ENCODE peak calls at places on chromosomes 12 and 14, in five cellular contexts. O is lung, C is ascending aorta, M is AG09309, K is keratinocyte. R is an unnamed sample.

GRCh38 chr12:105280966-105281693 is 45.2 kb upstream of the APPL2 start:
- DNase-seq in K (no peak), M (no peak), C (no peak), O (no peak), R (no peak)

GRCh38 chr12:80684077-80684495 is 23.3 kb upstream of the MYF6 start:
- DNase-seq in C (no peak), K (no peak), M (no peak), O (no peak), R (no peak)

GRCh38 chr12:3365416-3366385 is 125.3 kb upstream of the PRMT8 start:
- DNase-seq in M (no peak), O (no peak), C (peak), K (no peak), R (no peak)

GRCh38 chr14:93858896-93859295 is 68.2 kb upstream of the FAM181A start:
- DNase-seq in C (no peak), K (no peak), M (no peak), O (no peak), R (no peak)

GRCh38 chr12:132222096-132222807 is 78.0 kb downstream of the NOC4L start:
- DNase-seq in K (no peak), O (no peak), C (no peak), M (no peak), R (peak)

GRCh38 chr12:130504836-130505175 is 167.1 kb downstream of the PIWIL1 start:
- DNase-seq in C (no peak), O (no peak), M (no peak), K (no peak), R (no peak)

GRCh38 chr12:18145924-18146323 is 55.9 kb upstream of the RERGL start:
- DNase-seq in K (no peak), M (no peak), C (no peak), O (no peak), R (no peak)

GRCh38 chr12:130557201-130557600 is 158.9 kb downstream of the RIMBP2 start:
- DNase-seq in O (no peak), K (no peak), M (no peak), C (no peak), R (no peak)

GRCh38 chr12:8554451-8555195 is 13.9 kb upstream of the CLEC4E start:
- DNase-seq in C (no peak), O (no peak), M (no peak), K (no peak), R (peak)

GRCh38 chr12:105644770-105645169 is 314.3 kb downstream of the C12orf75 start:
- DNase-seq in O (no peak), M (no peak), K (no peak), C (no peak), R (no peak)

GRCh38 chr12:42144424-42145196 is at the start of gene GXYLT1:
- DNase-seq in K (no peak), C (peak), O (peak), M (peak), R (no peak)

GRCh38 chr14:92539875-92540274 is 26.3 kb downstream of the RIN3 start:
- DNase-seq in O (no peak), K (no peak), C (no peak), M (no peak), R (no peak)

GRCh38 chr12:2631613-2632350 is 163.0 kb upstream of the FKBP4 start:
- DNase-seq in O (no peak), K (no peak), C (no peak), M (no peak), R (no peak)

GRCh38 chr12:78797201-78797931 is 67.2 kb upstream of the SYT1 start:
- DNase-seq in O (no peak), K (no peak), M (no peak), C (no peak), R (no peak)

GRCh38 chr14:69719501-69719951 is 47.4 kb upstream of the SRSF5 start:
- DNase-seq in C (peak), O (no peak), K (no peak), M (peak), R (peak)

GRCh38 chr12:128818065-128819022 is 5.4 kb downstream of the SLC15A4 start:
- DNase-seq in O (no peak), M (peak), C (peak), K (peak), R (no peak)

GRCh38 chr14:34501997-34502396 is 37.5 kb downstream of the EAPP start:
- DNase-seq in K (no peak), M (no peak), O (no peak), C (no peak), R (no peak)

GRCh38 chr12:118874698-118875548 is 106.4 kb upstream of the SRRM4 start:
- DNase-seq in O (no peak), K (no peak), C (no peak), M (no peak), R (no peak)

GRCh38 chr14:39491134-39491541 is 58.9 kb upstream of the FBXO33 start:
- DNase-seq in C (no peak), K (no peak), O (no peak), M (peak), R (peak)

GRCh38 chr12:105409286-105409685 is 78.8 kb downstream of the C12orf75 start:
- DNase-seq in K (no peak), O (no peak), M (no peak), C (no peak), R (no peak)

GRCh38 chr12:43233861-43234260 is 318.1 kb downstream of the ADAMTS20 start:
- DNase-seq in K (no peak), C (no peak), M (no peak), O (no peak), R (no peak)

GRCh38 chr12:77746108-77746507 is 84.6 kb upstream of the NAV3 start:
- DNase-seq in O (no peak), M (no peak), C (no peak), K (no peak), R (no peak)

GRCh38 chr14:63300854-63301253 is 17.9 kb downstream of the GPHB5 start:
- DNase-seq in C (no peak), K (no peak), O (no peak), M (no peak), R (no peak)

GRCh38 chr14:58979325-58979724 is 209.1 kb upstream of the DAAM1 start:
- DNase-seq in M (no peak), O (no peak), C (no peak), K (no peak), R (no peak)

DNA sequence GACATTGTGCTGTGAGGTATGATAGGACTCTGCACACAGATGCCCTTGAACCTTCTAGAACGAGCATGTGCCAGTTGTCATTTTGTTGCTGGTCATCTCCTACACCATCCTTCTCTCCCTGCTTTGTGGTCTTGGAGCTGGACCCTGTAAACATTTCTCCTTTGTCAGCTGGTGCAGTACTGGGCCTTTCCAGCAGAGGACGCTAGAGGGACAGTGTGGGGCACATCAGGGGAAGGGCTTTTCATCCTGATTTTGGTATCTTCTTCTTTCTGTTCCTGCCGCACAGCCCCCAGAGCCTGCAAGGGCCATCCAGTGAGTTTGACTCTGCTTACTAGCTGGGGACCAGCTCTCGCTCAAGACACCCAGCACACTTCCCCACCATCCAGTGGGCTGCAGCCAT is 484.6 kb downstream of the AACS start:
- DNase-seq in O (no peak), M (no peak), C (no peak), K (no peak), R (no peak)
- TF ChIP-seq CTCF in O (no peak), M (no peak), C (no peak), K (no peak), R (peak)

GRCh38 chr14:68627868-68628604 is 164.8 kb downstream of the ZFP36L1 start:
- DNase-seq in O (no peak), K (peak), M (no peak), C (no peak), R (no peak)
- H3K4me3 ChIP-seq in O (no peak), K (peak), M (no peak), C (no peak), R (no peak)

GRCh38 chr12:6368906-6369525 is 6.3 kb downstream of the SCNN1A start:
- DNase-seq in K (no peak), C (no peak), O (no peak), M (no peak), R (no peak)

GRCh38 chr12:6370576-6370935 is 4.8 kb downstream of the SCNN1A start:
- DNase-seq in K (no peak), O (no peak), C (no peak), M (no peak), R (no peak)

GRCh38 chr12:6367065-6367968 is 8.0 kb downstream of the SCNN1A start:
- DNase-seq in M (no peak), K (no peak), C (no peak), O (no peak), R (no peak)

GRCh38 chr12:6369916-6370575 is 5.3 kb downstream of the SCNN1A start:
- DNase-seq in O (no peak), M (no peak), C (no peak), K (no peak), R (no peak)

DNA sequence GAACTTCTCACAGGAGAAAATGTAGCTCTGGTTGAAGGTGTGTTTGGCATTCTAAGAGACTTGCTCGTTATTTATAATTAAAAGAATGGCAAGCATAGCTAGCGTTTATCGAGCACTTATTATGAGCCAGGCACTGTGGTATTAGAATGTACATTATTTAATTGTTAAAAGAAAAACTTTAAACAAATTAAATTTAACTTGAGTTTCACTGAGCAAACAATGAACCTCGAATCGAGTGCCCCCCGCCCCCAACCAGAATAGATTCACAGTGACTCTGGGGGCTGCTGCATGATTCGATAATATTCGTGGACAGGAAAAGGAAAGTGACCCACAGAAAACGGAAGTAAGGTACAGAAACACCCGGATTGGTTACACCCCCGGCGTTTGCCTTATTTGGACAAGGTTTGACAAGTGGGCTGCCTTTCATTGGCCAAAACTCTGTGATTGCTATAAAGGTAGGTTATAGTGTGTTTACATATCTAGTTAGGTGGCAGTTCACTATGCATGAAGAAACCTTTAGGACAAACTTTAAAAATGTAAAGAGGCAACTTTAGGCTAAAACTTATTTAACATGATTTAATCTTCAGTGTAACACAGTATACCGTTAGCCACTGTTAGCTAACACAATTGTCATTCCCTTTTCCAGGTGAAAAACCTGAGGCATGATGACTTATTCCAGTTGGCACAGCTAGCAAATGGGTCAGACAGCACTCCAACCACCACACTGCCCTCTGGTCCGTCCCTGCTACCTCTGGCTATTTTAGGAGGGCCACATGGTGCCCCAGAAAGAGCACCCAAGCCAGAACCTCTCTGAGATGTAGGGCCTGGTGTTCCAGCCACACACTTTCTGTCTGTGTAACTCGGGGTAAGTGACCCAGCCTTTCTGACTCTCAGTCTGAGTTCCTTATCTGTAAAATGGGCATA is 7.1 kb downstream of the SCNN1A start:
- DNase-seq in M (no peak), C (no peak), O (no peak), K (no peak), R (no peak)
- TF ChIP-seq CTCF in M (no peak), C (no peak), O (no peak), K (no peak), R (no peak)

GRCh38 chr12:13196302-13196921 is at the start of gene EMP1:
- DNase-seq in M (peak), O (peak), C (peak), K (peak), R (peak)
- H3K4me3 ChIP-seq in M (peak), O (peak), C (peak), K (peak), R (peak)

GRCh38 chr14:23388996-23389395 is 12.2 kb downstream of the CMTM5 start:
- DNase-seq in K (no peak), O (no peak), M (no peak), C (no peak), R (no peak)

GRCh38 chr14:23389396-23389795 is 12.6 kb downstream of the CMTM5 start:
- DNase-seq in O (no peak), M (no peak), K (no peak), C (no peak), R (no peak)

GRCh38 chr14:23396781-23397407 is 11.2 kb downstream of the MYH6 start:
- DNase-seq in O (no peak), M (no peak), C (no peak), K (no peak), R (no peak)

GRCh38 chr14:23396126-23396525 is 11.9 kb downstream of the MYH6 start:
- DNase-seq in C (no peak), M (no peak), O (no peak), K (no peak), R (no peak)

GRCh38 chr14:23392613-23393012 is 15.5 kb downstream of the MYH6 start:
- DNase-seq in K (no peak), C (no peak), M (no peak), O (no peak), R (no peak)
- TF ChIP-seq CTCF in K (no peak), C (no peak), M (no peak), O (no peak), R (no peak)

DNA sequence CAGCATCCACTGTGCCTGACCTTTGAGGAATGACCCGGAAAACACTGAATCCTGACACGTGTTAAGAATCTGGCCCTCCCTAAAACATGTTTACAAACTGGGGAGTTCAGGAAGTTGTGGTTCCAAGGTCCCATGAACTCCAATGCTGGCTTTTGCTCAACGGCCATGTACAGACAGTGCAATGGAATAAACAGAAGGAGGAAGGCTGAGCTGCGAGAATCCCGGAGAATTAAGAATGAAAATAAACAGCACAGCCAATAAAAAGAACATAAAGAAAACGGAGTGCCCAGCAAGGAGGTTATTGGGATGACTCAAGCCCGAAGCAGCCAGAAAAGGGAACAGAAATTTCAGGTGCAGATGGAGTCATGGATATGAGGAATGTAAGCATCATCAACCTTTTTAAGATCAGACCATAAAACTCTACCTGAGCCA is 32.3 kb downstream of the BCL11B start:
- DNase-seq in C (no peak), K (peak), M (no peak), O (no peak), R (no peak)
- H3K4me3 ChIP-seq in C (no peak), K (peak), M (no peak), O (no peak), R (no peak)

GRCh38 chr14:105323663-105324062 is 9.1 kb downstream of the PACS2 start:
- DNase-seq in K (no peak), M (no peak), C (no peak), O (no peak), R (no peak)
- TF ChIP-seq CTCF in K (no peak), M (no peak), C (no peak), O (no peak), R (no peak)

GRCh38 chr12:10362325-10362724 is 27.5 kb downstream of the KLRK1 start:
- DNase-seq in K (no peak), C (no peak), M (no peak), O (no peak), R (no peak)

GRCh38 chr12:10363665-10363921 is 26.2 kb downstream of the KLRK1 start:
- DNase-seq in K (no peak), M (no peak), O (no peak), C (no peak), R (no peak)

GRCh38 chr12:10361622-10362021 is 28.2 kb downstream of the KLRK1 start:
- DNase-seq in K (no peak), C (no peak), M (no peak), O (no peak), R (no peak)

GRCh38 chr12:10363922-10364838 is 25.7 kb downstream of the KLRK1 start:
- DNase-seq in C (no peak), K (no peak), M (no peak), O (no peak), R (no peak)

GRCh38 chr12:10362828-10363664 is 26.8 kb downstream of the KLRK1 start:
- DNase-seq in O (no peak), M (no peak), C (no peak), K (no peak), R (no peak)
- H3K4me3 ChIP-seq in O (no peak), M (no peak), C (no peak), K (peak), R (peak)

GRCh38 chr14:100440207-100440631 is 117.1 kb downstream of the SLC25A47 start:
- DNase-seq in M (no peak), K (peak), C (no peak), O (peak), R (peak)
- TF ChIP-seq CTCF in M (peak), K (peak), C (peak), O (peak), R (peak)

DNA sequence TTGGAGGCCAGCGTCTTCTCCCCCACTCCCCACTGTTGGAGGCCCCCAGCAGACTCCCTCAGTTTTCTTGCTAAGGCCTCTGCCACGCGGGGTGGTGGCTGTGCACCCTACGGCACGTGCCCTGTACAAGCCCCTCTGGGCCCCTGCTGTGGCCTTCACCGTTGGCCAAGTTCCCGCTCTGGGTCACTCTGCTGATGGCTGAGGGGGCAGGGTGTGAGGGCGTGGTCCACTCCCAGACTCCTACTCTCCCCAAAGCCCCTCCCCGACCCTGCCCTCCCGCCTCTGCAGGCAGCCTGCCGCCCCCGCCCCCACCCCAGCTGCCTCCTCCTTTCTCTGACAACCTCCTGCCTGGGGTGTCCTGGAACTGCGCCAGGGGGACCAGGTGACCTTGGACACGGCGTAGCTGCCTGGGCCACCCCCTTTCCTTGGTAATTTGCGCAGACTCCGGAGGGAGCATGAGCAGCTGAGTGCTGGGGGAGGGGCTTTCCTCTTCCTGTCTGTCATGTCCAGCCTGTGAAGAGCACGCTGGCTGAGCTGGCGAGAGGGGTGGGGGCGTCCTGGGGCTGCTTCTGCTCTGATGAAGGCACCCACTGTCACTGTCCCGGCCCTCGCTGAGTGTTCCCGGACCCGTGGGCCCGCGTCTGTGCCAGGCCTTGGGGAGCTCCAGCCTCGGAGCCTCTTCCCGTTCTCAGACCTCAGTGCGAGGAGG is 84.9 kb downstream of the KIF26A start:
- DNase-seq in C (no peak), K (no peak), M (no peak), O (no peak), R (no peak)
- H3K4me3 ChIP-seq in C (peak), K (no peak), M (no peak), O (no peak), R (no peak)